ENCODE peak calls at places on chromosomes 4 and X, in five cellular contexts. One of them, this sample, is unnamed.

GRCh38 chrX:24658421-24658820 is 11.3 kb upstream of the PCYT1B start:
- DNase-seq in A549: no peak
- DNase-seq in AG04450: no peak
- DNase-seq in PC-3: no peak
- DNase-seq in dorsolateral prefrontal cortex: no peak
- DNase-seq in this sample: no peak

GRCh38 chrX:31580227-31580626 is 508.4 kb upstream of the FTHL17 start:
- DNase-seq in AG04450: no peak
- DNase-seq in dorsolateral prefrontal cortex: no peak
- DNase-seq in A549: no peak
- DNase-seq in PC-3: no peak
- DNase-seq in this sample: no peak

GRCh38 chrX:43961699-43962098 is 11.5 kb downstream of the NDP start:
- DNase-seq in dorsolateral prefrontal cortex: no peak
- DNase-seq in A549: no peak
- DNase-seq in PC-3: peak; percentile 62
- DNase-seq in AG04450: no peak
- DNase-seq in this sample: no peak

GRCh38 chrX:105645667-105646354 is 176.5 kb upstream of the NRK start:
- DNase-seq in AG04450: no peak
- DNase-seq in A549: no peak
- DNase-seq in PC-3: peak; percentile 45
- DNase-seq in dorsolateral prefrontal cortex: no peak
- DNase-seq in this sample: no peak

GRCh38 chrX:1493877-1494510 is 41.3 kb upstream of the ASMTL start:
- DNase-seq in PC-3: no peak
- DNase-seq in A549: no peak
- DNase-seq in AG04450: no peak
- DNase-seq in dorsolateral prefrontal cortex: no peak
- DNase-seq in this sample: no peak

GRCh38 chrX:45619290-45619689 is 418.6 kb upstream of the DIPK2B start:
- DNase-seq in dorsolateral prefrontal cortex: no peak
- DNase-seq in A549: no peak
- DNase-seq in PC-3: no peak
- DNase-seq in AG04450: no peak
- DNase-seq in this sample: no peak

GRCh38 chr4:31089815-31090214 is 369.6 kb downstream of the PCDH7 start:
- DNase-seq in dorsolateral prefrontal cortex: no peak
- DNase-seq in AG04450: no peak
- DNase-seq in PC-3: peak; percentile 94
- DNase-seq in A549: no peak
- DNase-seq in this sample: peak; percentile 23

GRCh38 chr4:16731776-16732380 is 166.6 kb downstream of the LDB2 start:
- DNase-seq in PC-3: no peak
- DNase-seq in dorsolateral prefrontal cortex: no peak
- DNase-seq in AG04450: no peak
- DNase-seq in A549: no peak
- DNase-seq in this sample: no peak

GRCh38 chr4:47334597-47335185 is 128.8 kb downstream of the COMMD8 start:
- DNase-seq in PC-3: peak; percentile 8
- DNase-seq in AG04450: peak; percentile 20
- DNase-seq in dorsolateral prefrontal cortex: no peak
- DNase-seq in A549: no peak
- DNase-seq in this sample: no peak

GRCh38 chr4:16521156-16521915 is 295.1 kb upstream of the TAPT1 start:
- DNase-seq in AG04450: no peak
- DNase-seq in dorsolateral prefrontal cortex: no peak
- DNase-seq in A549: no peak
- DNase-seq in PC-3: no peak
- DNase-seq in this sample: no peak

GRCh38 chr4:7335363-7336066 is 99.2 kb downstream of the PSAPL1 start:
- DNase-seq in A549: peak; percentile 69
- DNase-seq in dorsolateral prefrontal cortex: peak; percentile 80
- DNase-seq in PC-3: peak; percentile 58
- DNase-seq in AG04450: no peak
- DNase-seq in this sample: no peak

GRCh38 chr4:628346-628745 is 3.0 kb downstream of the PDE6B start:
- DNase-seq in AG04450: no peak
- DNase-seq in A549: no peak
- DNase-seq in dorsolateral prefrontal cortex: peak; percentile 32
- DNase-seq in PC-3: no peak
- DNase-seq in this sample: no peak

GRCh38 chr4:98728433-98728832 is 70.0 kb upstream of the TSPAN5 start:
- DNase-seq in A549: no peak
- DNase-seq in dorsolateral prefrontal cortex: no peak
- DNase-seq in AG04450: peak; percentile 20
- DNase-seq in PC-3: peak; percentile 85
- DNase-seq in this sample: peak; percentile 13

GRCh38 chr4:118175506-118175905 is 141.2 kb downstream of the NDST3 start:
- DNase-seq in AG04450: no peak
- DNase-seq in dorsolateral prefrontal cortex: no peak
- DNase-seq in A549: no peak
- DNase-seq in PC-3: no peak
- DNase-seq in this sample: no peak

GRCh38 chr4:2744576-2745270 is 11.4 kb downstream of the TNIP2 start:
- DNase-seq in AG04450: no peak
- DNase-seq in PC-3: no peak
- DNase-seq in dorsolateral prefrontal cortex: no peak
- DNase-seq in A549: no peak
- DNase-seq in this sample: no peak

GRCh38 chrX:129566081-129566480 is 26.0 kb downstream of the OCRL start:
- DNase-seq in AG04450: no peak
- DNase-seq in dorsolateral prefrontal cortex: no peak
- DNase-seq in PC-3: no peak
- DNase-seq in A549: no peak
- DNase-seq in this sample: peak; percentile 26

GRCh38 chr4:85745939-85746338 is 271.0 kb downstream of the ARHGAP24 start:
- DNase-seq in PC-3: no peak
- DNase-seq in A549: no peak
- DNase-seq in dorsolateral prefrontal cortex: no peak
- DNase-seq in AG04450: no peak
- DNase-seq in this sample: no peak

GRCh38 chr4:136329042-136329662 is 1203.1 kb downstream of the PCDH18 start:
- DNase-seq in dorsolateral prefrontal cortex: no peak
- DNase-seq in PC-3: peak; percentile 20
- DNase-seq in A549: no peak
- DNase-seq in AG04450: no peak
- DNase-seq in this sample: no peak

GRCh38 chr4:135243960-135244561 is 1042.5 kb upstream of the PABPC4L start:
- DNase-seq in dorsolateral prefrontal cortex: no peak
- DNase-seq in AG04450: peak; percentile 10
- DNase-seq in A549: no peak
- DNase-seq in PC-3: no peak
- DNase-seq in this sample: peak; percentile 40

GRCh38 chr4:114890773-114891172 is 222.6 kb downstream of the NDST4 start:
- DNase-seq in dorsolateral prefrontal cortex: no peak
- DNase-seq in AG04450: no peak
- DNase-seq in A549: no peak
- DNase-seq in PC-3: no peak
- DNase-seq in this sample: no peak

GRCh38 chr4:154314248-154314647 is 177.4 kb downstream of the DCHS2 start:
- DNase-seq in AG04450: no peak
- DNase-seq in A549: no peak
- DNase-seq in dorsolateral prefrontal cortex: no peak
- DNase-seq in PC-3: peak; percentile 53
- DNase-seq in this sample: peak; percentile 9

GRCh38 chr4:76950846-76951321 is 1.3 kb downstream of the SEPTIN11 start:
- DNase-seq in dorsolateral prefrontal cortex: no peak
- DNase-seq in AG04450: no peak
- DNase-seq in PC-3: peak; percentile 18
- DNase-seq in A549: peak; percentile 10
- DNase-seq in this sample: no peak

GRCh38 chrX:154411322-154411980 is at the start of gene TAFAZZIN:
- DNase-seq in PC-3: peak; percentile 68
- DNase-seq in A549: peak; percentile 78
- DNase-seq in AG04450: no peak
- DNase-seq in dorsolateral prefrontal cortex: peak; percentile 83
- DNase-seq in this sample: no peak

GRCh38 chr4:38489924-38490639 is 173.9 kb upstream of the KLF3 start:
- DNase-seq in dorsolateral prefrontal cortex: no peak
- DNase-seq in A549: no peak
- DNase-seq in AG04450: peak; percentile 3
- DNase-seq in PC-3: peak; percentile 48
- DNase-seq in this sample: no peak

GRCh38 chr4:86441175-86441960 is 81.5 kb upstream of the MAPK10 start:
- DNase-seq in PC-3: peak; percentile 76
- DNase-seq in AG04450: no peak
- DNase-seq in dorsolateral prefrontal cortex: no peak
- DNase-seq in A549: peak; percentile 24
- DNase-seq in this sample: no peak

GRCh38 chr4:145380123-145380522 is 101.5 kb upstream of the SMAD1 start:
- DNase-seq in dorsolateral prefrontal cortex: no peak
- DNase-seq in AG04450: no peak
- DNase-seq in PC-3: peak; percentile 48
- DNase-seq in A549: no peak
- DNase-seq in this sample: no peak

GRCh38 chr4:39820186-39820585 is 122.2 kb downstream of the UBE2K start:
- DNase-seq in dorsolateral prefrontal cortex: no peak
- DNase-seq in PC-3: no peak
- DNase-seq in AG04450: no peak
- DNase-seq in A549: no peak
- DNase-seq in this sample: no peak

GRCh38 chr4:45803994-45804393 is 319.9 kb downstream of the GABRG1 start:
- DNase-seq in AG04450: no peak
- DNase-seq in dorsolateral prefrontal cortex: no peak
- DNase-seq in PC-3: no peak
- DNase-seq in A549: no peak
- DNase-seq in this sample: no peak

GRCh38 chrX:135477576-135477975 is 42.9 kb upstream of the INTS6L start:
- DNase-seq in dorsolateral prefrontal cortex: peak; percentile 52
- DNase-seq in A549: peak; percentile 6
- DNase-seq in PC-3: peak; percentile 81
- DNase-seq in AG04450: no peak
- DNase-seq in this sample: peak; percentile 44

GRCh38 chr4:140372607-140373327 is 679 bp upstream of the SCOC start:
- DNase-seq in AG04450: no peak
- DNase-seq in A549: peak; percentile 40
- DNase-seq in dorsolateral prefrontal cortex: no peak
- DNase-seq in PC-3: peak; percentile 4
- DNase-seq in this sample: no peak

GRCh38 chr4:122341906-122342305 is 36.9 kb upstream of the ADAD1 start:
- DNase-seq in dorsolateral prefrontal cortex: no peak
- DNase-seq in PC-3: peak; percentile 30
- DNase-seq in A549: peak; percentile 1
- DNase-seq in AG04450: peak; percentile 39
- DNase-seq in this sample: no peak

GRCh38 chrX:108439961-108440696 is 491 bp downstream of the COL4A5 start:
- DNase-seq in A549: peak; percentile 14
- DNase-seq in dorsolateral prefrontal cortex: no peak
- DNase-seq in PC-3: no peak
- DNase-seq in AG04450: no peak
- DNase-seq in this sample: no peak

GRCh38 chr4:8689741-8690140 is 97.2 kb downstream of the CPZ start:
- DNase-seq in dorsolateral prefrontal cortex: peak; percentile 21
- DNase-seq in PC-3: no peak
- DNase-seq in A549: no peak
- DNase-seq in AG04450: no peak
- DNase-seq in this sample: no peak

GRCh38 chr4:109465065-109465464 is 31.4 kb downstream of the SEC24B start:
- DNase-seq in PC-3: no peak
- DNase-seq in AG04450: no peak
- DNase-seq in A549: no peak
- DNase-seq in dorsolateral prefrontal cortex: no peak
- DNase-seq in this sample: no peak

GRCh38 chr4:15702941-15703403 is at the start of gene BST1:
- DNase-seq in PC-3: no peak
- DNase-seq in AG04450: no peak
- DNase-seq in A549: peak; percentile 25
- DNase-seq in dorsolateral prefrontal cortex: peak; percentile 73
- DNase-seq in this sample: no peak

GRCh38 chr4:75087416-75087815 is 154.5 kb downstream of the PARM1 start:
- DNase-seq in PC-3: no peak
- DNase-seq in A549: no peak
- DNase-seq in dorsolateral prefrontal cortex: no peak
- DNase-seq in AG04450: no peak
- DNase-seq in this sample: no peak

GRCh38 chr4:2511645-2512131 is 24.8 kb upstream of the FAM193A start:
- DNase-seq in A549: no peak
- DNase-seq in dorsolateral prefrontal cortex: no peak
- DNase-seq in PC-3: no peak
- DNase-seq in AG04450: no peak
- DNase-seq in this sample: no peak

GRCh38 chr4:2064276-2064991 is 5.3 kb downstream of the NAT8L start:
- DNase-seq in PC-3: peak; percentile 60
- DNase-seq in AG04450: no peak
- DNase-seq in dorsolateral prefrontal cortex: no peak
- DNase-seq in A549: no peak
- DNase-seq in this sample: no peak

GRCh38 chr4:138981930-138982390 is 33.6 kb upstream of the NOCT start:
- DNase-seq in PC-3: peak; percentile 55
- DNase-seq in A549: no peak
- DNase-seq in AG04450: peak; percentile 13
- DNase-seq in dorsolateral prefrontal cortex: no peak
- DNase-seq in this sample: no peak
- TF ChIP-seq CTCF in PC-3: peak; percentile 23
- TF ChIP-seq CTCF in A549: no peak
- TF ChIP-seq CTCF in AG04450: peak; percentile 51
- TF ChIP-seq CTCF in dorsolateral prefrontal cortex: peak; percentile 26
- TF ChIP-seq CTCF in this sample: peak; percentile 25

GRCh38 chr4:113049421-113050355 is at the start of gene ANK2:
- DNase-seq in A549: no peak
- DNase-seq in PC-3: no peak
- DNase-seq in AG04450: no peak
- DNase-seq in dorsolateral prefrontal cortex: peak; percentile 58
- DNase-seq in this sample: no peak
- H3K4me3 ChIP-seq in A549: no peak within 1 kb of the TSS
- H3K4me3 ChIP-seq in PC-3: no peak within 1 kb of the TSS
- H3K4me3 ChIP-seq in AG04450: no peak within 1 kb of the TSS
- H3K4me3 ChIP-seq in dorsolateral prefrontal cortex: peak within 1 kb of the TSS; percentile 72
- H3K4me3 ChIP-seq in this sample: no peak within 1 kb of the TSS

GRCh38 chrX:85288992-85289723 is 45.4 kb downstream of the ZNF711 start:
- DNase-seq in dorsolateral prefrontal cortex: no peak
- DNase-seq in PC-3: no peak
- DNase-seq in A549: no peak
- DNase-seq in AG04450: no peak
- DNase-seq in this sample: no peak
- TF ChIP-seq CTCF in dorsolateral prefrontal cortex: no peak
- TF ChIP-seq CTCF in PC-3: peak; percentile 17
- TF ChIP-seq CTCF in A549: no peak
- TF ChIP-seq CTCF in AG04450: no peak
- TF ChIP-seq CTCF in this sample: no peak

DNA sequence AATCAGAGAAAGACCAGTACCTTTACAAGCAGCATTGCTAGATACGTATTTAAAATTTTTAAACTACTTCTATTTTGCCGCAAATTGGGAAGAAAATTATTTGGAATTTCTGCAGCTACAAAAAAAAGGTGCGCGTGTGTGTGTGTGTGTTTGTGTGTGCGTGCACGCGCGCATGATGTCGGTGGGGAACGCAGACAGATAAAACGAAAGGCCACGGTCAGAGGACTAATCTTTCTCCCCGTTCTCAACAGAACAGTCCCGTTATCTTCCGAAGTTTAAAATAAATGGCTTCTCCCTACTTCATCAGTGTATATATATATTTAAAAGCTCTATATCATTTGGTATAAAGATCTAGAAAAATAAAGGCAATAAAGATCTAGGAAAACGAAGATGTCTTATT is 1.6 kb downstream of the MGARP start:
- DNase-seq in A549: no peak
- DNase-seq in PC-3: no peak
- DNase-seq in AG04450: no peak
- DNase-seq in dorsolateral prefrontal cortex: no peak
- DNase-seq in this sample: no peak
- H3K4me3 ChIP-seq in A549: no peak overlapping the region
- H3K4me3 ChIP-seq in PC-3: no peak overlapping the region
- H3K4me3 ChIP-seq in AG04450: peak overlapping the region; percentile 69
- H3K4me3 ChIP-seq in dorsolateral prefrontal cortex: peak overlapping the region; percentile 71
- H3K4me3 ChIP-seq in this sample: peak overlapping the region; percentile 48